ENCODE peak calls at places on chromosomes 11 and 22, in five cellular contexts. C, Q, T, U and L are unnamed samples.

GRCh38 chr11:1481861-1482441 is 4.6 kb downstream of the MOB2 start:
- DNase-seq in C (no peak), U (no peak), T (no peak), Q (no peak), L (no peak)

GRCh38 chr22:39915295-39915726 is 14.4 kb downstream of the GRAP2 start:
- DNase-seq in C (no peak), U (no peak), Q (no peak), T (no peak), L (no peak)

GRCh38 chr22:30312053-30312452 is 14.7 kb downstream of the TBC1D10A start:
- DNase-seq in T (no peak), C (peak; percentile 62), U (peak; percentile 51), Q (no peak), L (peak; percentile 62)

GRCh38 chr11:91800208-91800914 is 424.3 kb upstream of the FAT3 start:
- DNase-seq in C (no peak), Q (no peak), T (no peak), U (no peak), L (no peak)

GRCh38 chr11:3228445-3228829 is 3.8 kb downstream of the MRGPRE start:
- DNase-seq in C (no peak), Q (peak; percentile 65), U (no peak), T (no peak), L (no peak)

GRCh38 chr11:63837719-63838118 is 1.2 kb upstream of the MARK2 start:
- DNase-seq in C (no peak), U (no peak), T (no peak), Q (no peak), L (no peak)

GRCh38 chr11:71256080-71256479 is 3.7 kb upstream of the SHANK2 start:
- DNase-seq in Q (no peak), C (no peak), U (no peak), T (no peak), L (no peak)

GRCh38 chr11:2150206-2150847 is 10.7 kb downstream of the INS start:
- DNase-seq in T (no peak), Q (no peak), C (peak; percentile 78), U (peak; percentile 62), L (no peak)

GRCh38 chr11:75387742-75388294 is 11.5 kb upstream of the RPS3 start:
- DNase-seq in C (no peak), T (no peak), U (no peak), Q (no peak), L (no peak)

GRCh38 chr22:32830473-32830872 is 29.0 kb downstream of the TIMP3 start:
- DNase-seq in T (no peak), Q (no peak), U (no peak), C (no peak), L (no peak)

GRCh38 chr11:33984682-33985389 is 66.7 kb upstream of the CAPRIN1 start:
- DNase-seq in C (no peak), T (no peak), Q (no peak), U (no peak), L (no peak)

GRCh38 chr11:19921976-19922688 is 209.5 kb downstream of the NAV2 start:
- DNase-seq in T (no peak), C (peak; percentile 25), U (no peak), Q (no peak), L (no peak)

GRCh38 chr11:45179686-45180085 is 33.2 kb downstream of the PRDM11 start:
- DNase-seq in C (no peak), Q (no peak), U (no peak), T (no peak), L (no peak)

GRCh38 chr22:24156146-24156914 is 25.0 kb upstream of the SUSD2 start:
- DNase-seq in U (no peak), C (peak; percentile 36), T (peak; percentile 64), Q (no peak), L (peak; percentile 73)

GRCh38 chr22:46688949-46689348 is 49.1 kb downstream of the CERK start:
- DNase-seq in T (peak; percentile 77), C (no peak), Q (no peak), U (no peak), L (no peak)

GRCh38 chr11:72058416-72059034 is 21.8 kb downstream of the NUMA1 start:
- DNase-seq in T (no peak), Q (no peak), U (no peak), C (peak; percentile 52), L (no peak)

GRCh38 chr22:47847281-47847890 is 1084.9 kb downstream of the TBC1D22A start:
- DNase-seq in T (no peak), C (no peak), U (no peak), Q (no peak), L (no peak)

GRCh38 chr11:65586676-65587075 is 8.9 kb downstream of the KCNK7 start:
- DNase-seq in U (no peak), T (no peak), C (peak; percentile 21), Q (no peak), L (peak; percentile 32)

GRCh38 chr11:100686476-100686875 is 612 bp upstream of the ARHGAP42 start:
- DNase-seq in C (no peak), U (no peak), T (no peak), Q (no peak), L (no peak)

GRCh38 chr11:58513747-58514367 is 6.0 kb upstream of the OR5B21 start:
- DNase-seq in T (peak; percentile 55), U (peak; percentile 64), C (peak; percentile 86), Q (no peak), L (peak; percentile 73)

GRCh38 chr11:95364324-95365295 is 133.6 kb upstream of the SESN3 start:
- DNase-seq in U (no peak), Q (no peak), T (no peak), C (peak; percentile 50), L (no peak)

GRCh38 chr11:26573896-26574295 is 1.8 kb upstream of the MUC15 start:
- DNase-seq in C (no peak), Q (no peak), T (no peak), U (no peak), L (no peak)

GRCh38 chr22:31977141-31977781 is 32.9 kb downstream of the YWHAH start:
- DNase-seq in U (peak; percentile 81), T (peak; percentile 94), Q (peak; percentile 77), C (peak; percentile 78), L (peak; percentile 83)

GRCh38 chr22:30591588-30592359 is at the start of gene PES1:
- DNase-seq in Q (peak; percentile 92), C (peak; percentile 100), U (peak; percentile 99), T (peak; percentile 98), L (peak; percentile 99)

GRCh38 chr11:1534682-1535081 is 37.4 kb downstream of the DUSP8 start:
- DNase-seq in T (no peak), U (no peak), C (peak; percentile 40), Q (no peak), L (no peak)

GRCh38 chr11:2417856-2418705 is 17.5 kb downstream of the TSSC4 start:
- DNase-seq in U (no peak), Q (no peak), C (no peak), T (no peak), L (no peak)

GRCh38 chr11:76400967-76401366 is 19.8 kb downstream of the GVQW3 start:
- DNase-seq in Q (no peak), U (no peak), T (no peak), C (no peak), L (no peak)

GRCh38 chr11:50155508-50155907 is 122.8 kb downstream of the OR4C45 start:
- DNase-seq in U (no peak), Q (no peak), T (no peak), C (no peak), L (no peak)